ENCODE peak calls at places on chromosomes 2 and 18, in seven cellular contexts. One of them, this sample, is unnamed.

GRCh38 chr2:189254268-189254883 is 74.8 kb upstream of the COL5A2 start:
- DNase-seq in activated naive CD8-positive, alpha-beta T cell treated with anti-CD3 and anti-CD28 coated beads, Interleukin-2, amount 50 U/mL, for 24 hours: no peak
- DNase-seq in HL-60: no peak
- DNase-seq in stimulated activated CD4-positive, alpha-beta T cell treated with anti-CD3 and anti-CD28 coated beads, TNF-alpha, amount 100 ng/mL, for 48 hours: no peak
- DNase-seq in Calu3: no peak
- DNase-seq in EH: peak
- DNase-seq in NCI-H2081: no peak
- DNase-seq in this sample: peak

GRCh38 chr18:57441395-57441794 is 6.2 kb downstream of the ONECUT2 start:
- DNase-seq in HL-60: peak
- DNase-seq in NCI-H2081: no peak
- DNase-seq in stimulated activated CD4-positive, alpha-beta T cell treated with anti-CD3 and anti-CD28 coated beads, TNF-alpha, amount 100 ng/mL, for 48 hours: no peak
- DNase-seq in EH: peak
- DNase-seq in activated naive CD8-positive, alpha-beta T cell treated with anti-CD3 and anti-CD28 coated beads, Interleukin-2, amount 50 U/mL, for 24 hours: no peak
- DNase-seq in Calu3: peak
- DNase-seq in this sample: peak

GRCh38 chr18:449374-449773 is 51.1 kb downstream of the COLEC12 start:
- DNase-seq in HL-60: no peak
- DNase-seq in stimulated activated CD4-positive, alpha-beta T cell treated with anti-CD3 and anti-CD28 coated beads, TNF-alpha, amount 100 ng/mL, for 48 hours: no peak
- DNase-seq in EH: no peak
- DNase-seq in NCI-H2081: no peak
- DNase-seq in activated naive CD8-positive, alpha-beta T cell treated with anti-CD3 and anti-CD28 coated beads, Interleukin-2, amount 50 U/mL, for 24 hours: no peak
- DNase-seq in Calu3: peak
- DNase-seq in this sample: no peak

GRCh38 chr2:112010751-112011150 is 44.3 kb upstream of the TMEM87B start:
- DNase-seq in NCI-H2081: no peak
- DNase-seq in stimulated activated CD4-positive, alpha-beta T cell treated with anti-CD3 and anti-CD28 coated beads, TNF-alpha, amount 100 ng/mL, for 48 hours: no peak
- DNase-seq in HL-60: peak
- DNase-seq in EH: no peak
- DNase-seq in Calu3: no peak
- DNase-seq in activated naive CD8-positive, alpha-beta T cell treated with anti-CD3 and anti-CD28 coated beads, Interleukin-2, amount 50 U/mL, for 24 hours: no peak
- DNase-seq in this sample: no peak

GRCh38 chr2:190746971-190747761 is 98.3 kb downstream of the NAB1 start:
- DNase-seq in NCI-H2081: no peak
- DNase-seq in EH: peak
- DNase-seq in activated naive CD8-positive, alpha-beta T cell treated with anti-CD3 and anti-CD28 coated beads, Interleukin-2, amount 50 U/mL, for 24 hours: no peak
- DNase-seq in HL-60: no peak
- DNase-seq in Calu3: no peak
- DNase-seq in stimulated activated CD4-positive, alpha-beta T cell treated with anti-CD3 and anti-CD28 coated beads, TNF-alpha, amount 100 ng/mL, for 48 hours: no peak
- DNase-seq in this sample: peak

GRCh38 chr2:188974184-188974583 is at the start of gene COL3A1:
- DNase-seq in Calu3: no peak
- DNase-seq in EH: peak
- DNase-seq in stimulated activated CD4-positive, alpha-beta T cell treated with anti-CD3 and anti-CD28 coated beads, TNF-alpha, amount 100 ng/mL, for 48 hours: no peak
- DNase-seq in NCI-H2081: no peak
- DNase-seq in activated naive CD8-positive, alpha-beta T cell treated with anti-CD3 and anti-CD28 coated beads, Interleukin-2, amount 50 U/mL, for 24 hours: no peak
- DNase-seq in HL-60: no peak
- DNase-seq in this sample: peak

GRCh38 chr2:10229462-10230099 is 73.1 kb upstream of the HPCAL1 start:
- DNase-seq in Calu3: no peak
- DNase-seq in HL-60: no peak
- DNase-seq in EH: no peak
- DNase-seq in stimulated activated CD4-positive, alpha-beta T cell treated with anti-CD3 and anti-CD28 coated beads, TNF-alpha, amount 100 ng/mL, for 48 hours: no peak
- DNase-seq in NCI-H2081: no peak
- DNase-seq in activated naive CD8-positive, alpha-beta T cell treated with anti-CD3 and anti-CD28 coated beads, Interleukin-2, amount 50 U/mL, for 24 hours: no peak
- DNase-seq in this sample: no peak

GRCh38 chr18:73381361-73382031 is 513.7 kb upstream of the NETO1 start:
- DNase-seq in stimulated activated CD4-positive, alpha-beta T cell treated with anti-CD3 and anti-CD28 coated beads, TNF-alpha, amount 100 ng/mL, for 48 hours: no peak
- DNase-seq in HL-60: no peak
- DNase-seq in NCI-H2081: no peak
- DNase-seq in EH: no peak
- DNase-seq in Calu3: no peak
- DNase-seq in activated naive CD8-positive, alpha-beta T cell treated with anti-CD3 and anti-CD28 coated beads, Interleukin-2, amount 50 U/mL, for 24 hours: no peak
- DNase-seq in this sample: peak

GRCh38 chr2:157194097-157194688 is 63.3 kb upstream of the GALNT5 start:
- DNase-seq in Calu3: peak
- DNase-seq in HL-60: peak
- DNase-seq in stimulated activated CD4-positive, alpha-beta T cell treated with anti-CD3 and anti-CD28 coated beads, TNF-alpha, amount 100 ng/mL, for 48 hours: no peak
- DNase-seq in activated naive CD8-positive, alpha-beta T cell treated with anti-CD3 and anti-CD28 coated beads, Interleukin-2, amount 50 U/mL, for 24 hours: no peak
- DNase-seq in EH: peak
- DNase-seq in NCI-H2081: peak
- DNase-seq in this sample: peak

GRCh38 chr2:165539985-165540384 is 70.5 kb downstream of the CSRNP3 start:
- DNase-seq in Calu3: no peak
- DNase-seq in activated naive CD8-positive, alpha-beta T cell treated with anti-CD3 and anti-CD28 coated beads, Interleukin-2, amount 50 U/mL, for 24 hours: no peak
- DNase-seq in stimulated activated CD4-positive, alpha-beta T cell treated with anti-CD3 and anti-CD28 coated beads, TNF-alpha, amount 100 ng/mL, for 48 hours: no peak
- DNase-seq in NCI-H2081: peak
- DNase-seq in EH: no peak
- DNase-seq in HL-60: no peak
- DNase-seq in this sample: no peak

GRCh38 chr2:43170733-43171101 is 55.7 kb downstream of the ZFP36L2 start:
- DNase-seq in stimulated activated CD4-positive, alpha-beta T cell treated with anti-CD3 and anti-CD28 coated beads, TNF-alpha, amount 100 ng/mL, for 48 hours: no peak
- DNase-seq in EH: no peak
- DNase-seq in activated naive CD8-positive, alpha-beta T cell treated with anti-CD3 and anti-CD28 coated beads, Interleukin-2, amount 50 U/mL, for 24 hours: no peak
- DNase-seq in NCI-H2081: no peak
- DNase-seq in HL-60: no peak
- DNase-seq in Calu3: no peak
- DNase-seq in this sample: no peak

GRCh38 chr2:132438650-132439030 is 22.0 kb downstream of the GPR39 start:
- DNase-seq in HL-60: no peak
- DNase-seq in Calu3: peak
- DNase-seq in activated naive CD8-positive, alpha-beta T cell treated with anti-CD3 and anti-CD28 coated beads, Interleukin-2, amount 50 U/mL, for 24 hours: no peak
- DNase-seq in EH: peak
- DNase-seq in stimulated activated CD4-positive, alpha-beta T cell treated with anti-CD3 and anti-CD28 coated beads, TNF-alpha, amount 100 ng/mL, for 48 hours: no peak
- DNase-seq in NCI-H2081: peak
- DNase-seq in this sample: peak